ENCODE peak calls at places on chromosomes 16 and 17, in eight cellular contexts. P is EL, R is astrocyte of the spinal cord, F is HTR-8/SVneo, A is lung, Q is dorsolateral prefrontal cortex, V is substantia nigra, T is NAMALWA. X is an unnamed sample.
A peak's percentile ranks its signal among the peaks of the same experiment; 100 is the strongest.

GRCh38 chr16:85149776-85150175 is 37.5 kb upstream of the CIBAR2 start:
- DNase-seq in Q (peak; percentile 48), A (no peak), V (peak; percentile 46), F (no peak), P (no peak), R (no peak), T (no peak), X (no peak)

GRCh38 chr16:65672960-65673359 is 551.1 kb upstream of the CDH11 start:
- DNase-seq in Q (no peak), T (no peak), F (no peak), P (peak; percentile 61), V (no peak), R (no peak), A (no peak), X (no peak)

GRCh38 chr17:73402466-73402865 is 90.7 kb upstream of the CDC42EP4 start:
- DNase-seq in V (no peak), T (no peak), Q (no peak), A (no peak), P (no peak), F (no peak), R (no peak), X (no peak)

GRCh38 chr17:57408064-57408811 is 151.9 kb downstream of the MSI2 start:
- DNase-seq in V (no peak), F (no peak), Q (peak; percentile 20), P (no peak), A (no peak), R (peak; percentile 71), T (no peak), X (no peak)

GRCh38 chr17:7982666-7983065 is 19.7 kb upstream of the GUCY2D start:
- DNase-seq in R (peak; percentile 10), V (no peak), F (peak; percentile 55), P (peak; percentile 55), T (no peak), Q (no peak), A (no peak), X (no peak)

GRCh38 chr16:86516618-86517003 is 6.3 kb downstream of the FOXF1 start:
- DNase-seq in Q (no peak), F (no peak), T (no peak), R (peak; percentile 43), A (no peak), P (no peak), V (no peak), X (no peak)

GRCh38 chr16:89170346-89171215 is 967 bp upstream of the CDH15 start:
- DNase-seq in P (no peak), V (no peak), F (no peak), A (peak; percentile 74), Q (no peak), R (no peak), T (peak; percentile 59), X (no peak)

GRCh38 chr16:1428511-1428910 is 2.4 kb upstream of the PERCC1 start:
- DNase-seq in P (no peak), V (no peak), R (no peak), F (no peak), Q (no peak), A (no peak), T (peak; percentile 57), X (no peak)

GRCh38 chr16:55703003-55704001 is 47.5 kb downstream of the SLC6A2 start:
- DNase-seq in V (peak; percentile 7), F (peak; percentile 21), P (peak; percentile 46), R (peak; percentile 67), T (peak; percentile 64), A (no peak), Q (peak; percentile 23), X (peak; percentile 68)

GRCh38 chr17:75518201-75518600 is 1.9 kb downstream of the TSEN54 start:
- DNase-seq in V (no peak), T (peak; percentile 43), F (no peak), Q (no peak), A (no peak), P (no peak), R (no peak), X (no peak)

GRCh38 chr17:57534863-57535651 is 210.0 kb downstream of the CCDC182 start:
- DNase-seq in Q (no peak), A (no peak), V (no peak), T (no peak), P (no peak), R (no peak), F (no peak), X (no peak)